ENCODE peak calls at places on chromosomes 11 and 22, in four cellular contexts. One of them, this sample, is unnamed.

GRCh38 chr11:134483857-134484256 is 71.8 kb upstream of the B3GAT1 start:
- DNase-seq in HCT116: no peak
- DNase-seq in HepG2: no peak
- DNase-seq in K562: no peak
- DNase-seq in this sample: no peak

GRCh38 chr11:61793084-61793828 is 545 bp downstream of the FEN1 start:
- DNase-seq in HCT116: no peak
- DNase-seq in HepG2: peak; percentile 12
- DNase-seq in K562: no peak
- DNase-seq in this sample: no peak

GRCh38 chr11:94171693-94172440 is 43.2 kb downstream of the PANX1 start:
- DNase-seq in HCT116: peak; percentile 16
- DNase-seq in HepG2: peak; percentile 31
- DNase-seq in K562: peak; percentile 79
- DNase-seq in this sample: peak; percentile 36

GRCh38 chr11:126343051-126343450 is 12.4 kb upstream of the ST3GAL4 start:
- DNase-seq in HCT116: no peak
- DNase-seq in HepG2: no peak
- DNase-seq in K562: no peak
- DNase-seq in this sample: no peak

GRCh38 chr11:84763931-84764330 is 863.2 kb downstream of the DLG2 start:
- DNase-seq in HCT116: no peak
- DNase-seq in HepG2: no peak
- DNase-seq in K562: no peak
- DNase-seq in this sample: no peak

GRCh38 chr11:5042091-5042490 is 4.2 kb upstream of the OR52J3 start:
- DNase-seq in HCT116: no peak
- DNase-seq in HepG2: no peak
- DNase-seq in K562: no peak
- DNase-seq in this sample: no peak

GRCh38 chr22:17795143-17795542 is 20.9 kb upstream of the BID start:
- DNase-seq in HCT116: no peak
- DNase-seq in HepG2: no peak
- DNase-seq in K562: no peak
- DNase-seq in this sample: no peak

GRCh38 chr11:63937713-63938480 is 905 bp upstream of the NAA40 start:
- DNase-seq in HCT116: no peak
- DNase-seq in HepG2: no peak
- DNase-seq in K562: peak; percentile 59
- DNase-seq in this sample: peak; percentile 59

GRCh38 chr22:17738386-17739128 is 35.7 kb downstream of the BID start:
- DNase-seq in HCT116: no peak
- DNase-seq in HepG2: no peak
- DNase-seq in K562: no peak
- DNase-seq in this sample: no peak

GRCh38 chr11:50098186-50098725 is 65.6 kb downstream of the OR4C45 start:
- DNase-seq in HCT116: no peak
- DNase-seq in HepG2: no peak
- DNase-seq in K562: no peak
- DNase-seq in this sample: no peak

GRCh38 chr22:28005513-28005912 is 86.5 kb upstream of the PITPNB start:
- DNase-seq in HCT116: no peak
- DNase-seq in HepG2: no peak
- DNase-seq in K562: no peak
- DNase-seq in this sample: no peak

GRCh38 chr11:37557990-37558389 is 960.0 kb upstream of the RAG2 start:
- DNase-seq in HCT116: no peak
- DNase-seq in HepG2: no peak
- DNase-seq in K562: no peak
- DNase-seq in this sample: no peak

GRCh38 chr11:114135737-114136151 is 76.2 kb downstream of the ZBTB16 start:
- DNase-seq in HCT116: no peak
- DNase-seq in HepG2: no peak
- DNase-seq in K562: peak; percentile 31
- DNase-seq in this sample: no peak

GRCh38 chr11:10488581-10489443 is 33.7 kb downstream of the AMPD3 start:
- DNase-seq in HCT116: no peak
- DNase-seq in HepG2: no peak
- DNase-seq in K562: no peak
- DNase-seq in this sample: no peak

GRCh38 chr11:17389205-17389956 is 922 bp upstream of the KCNJ11 start:
- DNase-seq in HCT116: peak; percentile 69
- DNase-seq in HepG2: peak; percentile 66
- DNase-seq in K562: peak; percentile 94
- DNase-seq in this sample: peak; percentile 92

GRCh38 chr11:66976048-66976467 is 954 bp downstream of the C11orf86 start:
- DNase-seq in HCT116: no peak
- DNase-seq in HepG2: peak; percentile 35
- DNase-seq in K562: peak; percentile 59
- DNase-seq in this sample: peak; percentile 67

GRCh38 chr22:50250555-50251471 is at the start of gene HDAC10:
- DNase-seq in HCT116: no peak
- DNase-seq in HepG2: peak; percentile 56
- DNase-seq in K562: peak; percentile 85
- DNase-seq in this sample: no peak

GRCh38 chr11:78365381-78365792 is 52.2 kb downstream of the GAB2 start:
- DNase-seq in HCT116: peak; percentile 22
- DNase-seq in HepG2: peak; percentile 13
- DNase-seq in K562: no peak
- DNase-seq in this sample: peak; percentile 61

GRCh38 chr11:109784536-109784935 is 308.7 kb upstream of the ZC3H12C start:
- DNase-seq in HCT116: no peak
- DNase-seq in HepG2: no peak
- DNase-seq in K562: no peak
- DNase-seq in this sample: no peak

GRCh38 chr11:37109205-37109585 is 511.2 kb upstream of the RAG2 start:
- DNase-seq in HCT116: no peak
- DNase-seq in HepG2: no peak
- DNase-seq in K562: no peak
- DNase-seq in this sample: no peak

GRCh38 chr22:45600791-45601730 is 70.6 kb upstream of the ATXN10 start:
- DNase-seq in HCT116: no peak
- DNase-seq in HepG2: no peak
- DNase-seq in K562: no peak
- DNase-seq in this sample: no peak

GRCh38 chr11:129766858-129767604 is 48.6 kb upstream of the TMEM45B start:
- DNase-seq in HCT116: peak; percentile 44
- DNase-seq in HepG2: peak; percentile 52
- DNase-seq in K562: no peak
- DNase-seq in this sample: peak; percentile 38

GRCh38 chr11:63017306-63017974 is 1.8 kb upstream of the SLC22A8 start:
- DNase-seq in HCT116: no peak
- DNase-seq in HepG2: no peak
- DNase-seq in K562: no peak
- DNase-seq in this sample: no peak

GRCh38 chr11:126267650-126268049 is 1.0 kb downstream of the SRPRA start:
- DNase-seq in HCT116: no peak
- DNase-seq in HepG2: no peak
- DNase-seq in K562: no peak
- DNase-seq in this sample: no peak

GRCh38 chr11:74819400-74819799 is 70.8 kb downstream of the RNF169 start:
- DNase-seq in HCT116: no peak
- DNase-seq in HepG2: peak; percentile 56
- DNase-seq in K562: no peak
- DNase-seq in this sample: no peak
- TF ChIP-seq SP1 in HCT116: no peak
- TF ChIP-seq SP1 in HepG2: no peak
- TF ChIP-seq SP1 in K562: no peak
- TF ChIP-seq SP1 in this sample: no peak

DNA sequence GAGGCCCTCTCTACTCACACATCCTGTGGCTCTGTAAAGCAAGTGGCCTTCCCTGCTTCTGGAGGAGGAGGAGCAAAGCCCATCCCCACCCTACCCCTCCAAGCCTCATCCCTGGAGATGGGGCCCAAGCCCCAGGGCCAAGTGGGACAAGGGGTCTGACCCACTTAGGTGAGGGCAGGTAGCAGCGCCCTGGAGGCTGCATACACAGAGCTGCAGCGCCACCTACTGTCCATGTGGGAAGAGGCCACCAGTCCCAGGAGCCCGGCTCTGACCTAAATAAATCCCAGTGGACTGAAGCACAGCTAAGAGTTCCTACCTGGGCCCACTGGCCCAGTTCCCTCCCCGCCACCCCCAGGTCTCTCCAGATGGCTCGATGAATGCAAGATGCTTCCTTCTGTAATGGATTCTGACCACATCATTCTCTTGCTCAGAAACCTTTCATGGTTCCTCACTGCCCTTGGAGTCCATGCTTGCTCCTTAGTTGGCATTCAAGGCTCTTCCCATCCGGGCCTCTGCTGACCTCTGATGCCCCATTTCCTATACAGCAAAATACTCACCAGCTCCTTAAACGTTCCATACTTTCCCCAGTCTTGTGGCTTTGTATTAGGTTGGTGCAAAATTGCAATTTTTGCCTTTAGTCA is 62.1 kb downstream of the THAP12 start:
- DNase-seq in HCT116: peak; percentile 55
- DNase-seq in HepG2: peak; percentile 64
- DNase-seq in K562: peak; percentile 82
- DNase-seq in this sample: peak; percentile 68
- TF ChIP-seq FOSL1 in HCT116: no peak
- TF ChIP-seq FOSL1 in HepG2: no peak
- TF ChIP-seq FOSL1 in K562: no peak
- TF ChIP-seq FOSL1 in this sample: no peak

DNA sequence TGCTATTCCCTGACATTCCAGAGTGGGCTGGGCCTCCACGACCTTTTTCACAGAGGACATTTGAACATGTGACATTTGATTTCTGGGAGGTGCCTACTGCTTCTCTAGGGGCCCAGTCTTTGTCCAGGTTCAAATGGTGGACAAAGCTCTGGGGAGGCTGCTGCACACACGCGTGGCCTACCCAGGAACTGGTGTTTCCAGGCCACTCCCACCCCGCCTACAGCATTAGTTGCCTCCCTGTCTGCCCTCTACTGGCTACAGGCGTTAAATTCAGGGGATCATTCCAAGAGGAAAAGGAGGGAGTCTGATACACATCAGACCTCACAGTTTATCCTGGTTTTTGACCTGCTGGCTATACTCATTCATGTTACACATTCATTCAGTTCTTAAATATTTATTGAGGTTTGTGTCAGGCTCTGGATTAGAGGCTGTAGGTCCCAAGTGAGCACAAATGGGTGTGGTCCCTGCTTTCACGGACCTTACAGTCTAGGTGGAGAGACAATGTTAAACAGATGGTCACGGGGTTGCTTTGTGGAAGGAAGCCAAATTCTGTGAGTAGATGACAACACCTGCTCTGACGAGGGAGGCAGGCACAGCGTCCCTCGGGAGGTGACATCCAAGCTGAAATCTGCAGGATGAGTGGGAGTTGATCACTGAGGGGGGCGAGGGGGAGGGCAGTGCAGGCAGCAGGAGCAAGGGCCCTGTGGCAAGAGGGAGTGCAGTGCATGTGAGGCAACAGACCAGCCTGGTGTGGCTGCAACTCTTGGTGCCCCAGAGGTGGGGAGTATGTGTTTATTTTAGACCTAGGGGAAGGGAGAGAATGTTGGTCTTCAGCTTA is 11.8 kb downstream of the TUB start:
- DNase-seq in HCT116: peak; percentile 56
- DNase-seq in HepG2: peak; percentile 58
- DNase-seq in K562: peak; percentile 78
- DNase-seq in this sample: no peak
- TF ChIP-seq SP1 in HCT116: no peak
- TF ChIP-seq SP1 in HepG2: no peak
- TF ChIP-seq SP1 in K562: no peak
- TF ChIP-seq SP1 in this sample: no peak

GRCh38 chr11:537622-538430 is 499 bp downstream of the LRRC56 start:
- DNase-seq in HCT116: no peak
- DNase-seq in HepG2: no peak
- DNase-seq in K562: no peak
- DNase-seq in this sample: no peak

GRCh38 chr11:534592-535518 is 521 bp downstream of the HRAS start:
- DNase-seq in HCT116: no peak
- DNase-seq in HepG2: no peak
- DNase-seq in K562: no peak
- DNase-seq in this sample: peak; percentile 66

GRCh38 chr11:538431-539051 is 1.2 kb downstream of the LRRC56 start:
- DNase-seq in HCT116: no peak
- DNase-seq in HepG2: no peak
- DNase-seq in K562: no peak
- DNase-seq in this sample: no peak

GRCh38 chr11:535519-536454 is at the start of gene HRAS:
- DNase-seq in HCT116: peak; percentile 86
- DNase-seq in HepG2: peak; percentile 83
- DNase-seq in K562: peak; percentile 100
- DNase-seq in this sample: peak; percentile 94

DNA sequence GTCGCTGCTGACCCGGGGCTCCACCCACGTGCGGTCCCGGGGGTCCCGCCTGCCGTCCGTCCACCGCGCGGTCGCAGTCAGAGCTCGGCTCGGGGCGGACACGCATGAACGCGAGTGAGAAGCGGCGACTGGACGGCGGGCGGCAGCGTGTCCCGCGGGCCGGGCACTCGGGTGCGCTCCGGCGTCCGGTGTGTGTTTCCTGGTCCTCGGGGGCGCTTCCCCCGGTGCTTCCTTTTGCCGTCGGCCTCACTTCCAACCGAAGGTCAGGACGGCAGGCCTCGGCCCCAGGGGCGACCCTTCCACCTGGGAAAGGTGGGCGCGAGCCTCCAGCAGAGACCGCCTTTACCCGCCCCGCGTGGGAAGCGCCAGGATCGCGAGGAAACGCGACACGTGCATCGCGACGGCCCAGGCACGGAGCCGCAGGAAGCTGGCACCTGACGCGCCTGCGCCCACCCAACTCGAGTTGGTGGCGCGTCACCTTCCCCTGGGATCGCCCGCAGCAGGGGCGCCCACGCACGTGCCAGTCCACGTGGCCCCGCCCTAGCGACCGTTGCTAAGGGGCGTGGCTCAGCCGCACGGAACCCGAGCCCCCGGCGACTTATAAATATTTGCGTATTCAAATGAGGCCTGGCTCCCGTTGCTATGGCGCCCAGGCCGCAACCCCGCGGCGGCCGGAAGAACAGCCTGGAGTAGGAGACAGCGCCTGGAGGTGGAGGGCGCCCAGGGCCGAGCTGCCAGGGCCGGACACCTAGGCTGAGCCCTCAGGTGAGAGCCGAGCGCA is at the start of gene LRRC56:
- DNase-seq in HCT116: peak; percentile 84
- DNase-seq in HepG2: peak; percentile 81
- DNase-seq in K562: peak; percentile 95
- DNase-seq in this sample: no peak
- TF ChIP-seq FOSL1 in HCT116: no peak
- TF ChIP-seq FOSL1 in HepG2: no peak
- TF ChIP-seq FOSL1 in K562: no peak
- TF ChIP-seq FOSL1 in this sample: no peak

DNA sequence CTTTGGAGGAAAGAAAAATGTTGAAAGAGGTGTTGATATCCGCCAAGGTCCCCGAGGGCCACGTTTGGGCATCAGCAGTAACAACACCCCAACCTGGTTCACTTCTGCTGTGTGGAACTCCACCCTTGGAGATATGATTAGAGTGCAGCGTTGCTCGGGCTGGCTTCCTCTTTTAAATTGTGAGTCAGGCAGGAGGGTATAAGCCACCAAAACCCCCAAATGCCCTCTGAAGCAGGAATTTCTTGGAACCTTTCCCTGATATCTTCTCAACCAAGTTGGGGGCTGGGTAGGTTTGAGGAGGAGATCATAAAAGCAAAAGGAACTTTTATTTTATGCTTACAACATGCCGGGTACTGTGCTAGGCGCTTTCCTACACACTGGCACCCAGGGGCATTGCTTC is 6.4 kb upstream of the C11orf96 start:
- DNase-seq in HCT116: no peak
- DNase-seq in HepG2: no peak
- DNase-seq in K562: no peak
- DNase-seq in this sample: no peak
- TF ChIP-seq SP1 in HCT116: no peak
- TF ChIP-seq SP1 in HepG2: no peak
- TF ChIP-seq SP1 in K562: no peak
- TF ChIP-seq SP1 in this sample: no peak